ENCODE peak calls at places on chromosome 5, in four cellular contexts. X is H1, Z is GM12891, U is GM12878. Y is an unnamed sample.

GRCh38 chr5:132528866-132529634 is 14.3 kb downstream of the IL5 start:
- DNase-seq in X (no peak), Z (no peak), U (no peak), Y (no peak)

GRCh38 chr5:146744358-146744757 is 134.2 kb downstream of the PPP2R2B start:
- DNase-seq in X (no peak), Z (no peak), U (no peak), Y (no peak)

GRCh38 chr5:44320188-44320587 is 69.0 kb downstream of the FGF10 start:
- DNase-seq in X (no peak), Z (no peak), U (no peak), Y (no peak)

GRCh38 chr5:174222891-174223290 is 177.4 kb downstream of the NSG2 start:
- DNase-seq in X (no peak), Z (no peak), U (no peak), Y (no peak)

GRCh38 chr5:103424453-103425205 is 138.0 kb downstream of the NUDT12 start:
- DNase-seq in X (no peak), Z (no peak), U (no peak), Y (no peak)

GRCh38 chr5:134432677-134433359 is 21.1 kb upstream of the CDKN2AIPNL start:
- DNase-seq in X (no peak), Z (no peak), U (no peak), Y (no peak)

GRCh38 chr5:109911731-109912130 is 222.0 kb downstream of the MAN2A1 start:
- DNase-seq in X (no peak), Z (no peak), U (no peak), Y (no peak)

GRCh38 chr5:110547495-110547894 is 179.0 kb downstream of the TMEM232 start:
- DNase-seq in X (no peak), Z (no peak), U (no peak), Y (no peak)

GRCh38 chr5:74017786-74018211 is 391.8 kb downstream of the ARHGEF28 start:
- DNase-seq in X (no peak), Z (no peak), U (no peak), Y (no peak)

GRCh38 chr5:175555168-175555745 is 76.9 kb downstream of the SFXN1 start:
- DNase-seq in X (no peak), Z (no peak), U (no peak), Y (no peak)

GRCh38 chr5:81971694-81972495 is at the start of gene ATG10:
- DNase-seq in X (peak), Z (peak), U (peak), Y (peak)

GRCh38 chr5:19837536-19838179 is 150.3 kb downstream of the CDH18 start:
- DNase-seq in X (no peak), Z (no peak), U (no peak), Y (no peak)

GRCh38 chr5:126138475-126139005 is 284.7 kb upstream of the GRAMD2B start:
- DNase-seq in X (no peak), Z (no peak), U (no peak), Y (no peak)

GRCh38 chr5:29790281-29790680 is 1403.2 kb upstream of the CDH6 start:
- DNase-seq in X (no peak), Z (no peak), U (no peak), Y (no peak)

GRCh38 chr5:129830288-129830687 is 74.0 kb upstream of the CHSY3 start:
- DNase-seq in X (no peak), Z (no peak), U (no peak), Y (no peak)

GRCh38 chr5:178486305-178486704 is 103.9 kb downstream of the COL23A1 start:
- DNase-seq in X (no peak), Z (no peak), U (no peak), Y (no peak)

GRCh38 chr5:77867194-77867691 is 91.1 kb upstream of the TBCA start:
- DNase-seq in X (no peak), Z (no peak), U (no peak), Y (no peak)

GRCh38 chr5:163696270-163696887 is 191.0 kb downstream of the MAT2B start:
- DNase-seq in X (peak), Z (no peak), U (peak), Y (no peak)

GRCh38 chr5:91380491-91381133 is 2.5 kb downstream of the ARRDC3 start:
- DNase-seq in X (peak), Z (peak), U (peak), Y (peak)
- TF ChIP-seq POLR2A in X (peak), Z (peak), U (peak), Y (peak)

GRCh38 chr5:180045889-180046499 is 25.6 kb downstream of the RNF130 start:
- DNase-seq in X (no peak), Z (no peak), U (no peak), Y (no peak)

GRCh38 chr5:180046656-180047055 is 24.9 kb downstream of the RNF130 start:
- DNase-seq in X (no peak), Z (no peak), U (no peak), Y (no peak)

GRCh38 chr5:180049357-180049673 is 22.2 kb downstream of the RNF130 start:
- DNase-seq in X (no peak), Z (no peak), U (no peak), Y (no peak)

GRCh38 chr5:180050106-180050929 is 21.2 kb downstream of the RNF130 start:
- DNase-seq in X (no peak), Z (no peak), U (no peak), Y (no peak)

GRCh38 chr5:180047667-180048066 is 23.9 kb downstream of the RNF130 start:
- DNase-seq in X (no peak), Z (no peak), U (no peak), Y (no peak)
- TF ChIP-seq TAF1 in X (no peak), Z (no peak), U (no peak), Y (no peak)

GRCh38 chr5:56763711-56764466 is 51.5 kb upstream of the MAP3K1 start:
- DNase-seq in X (no peak), Z (no peak), U (no peak), Y (no peak)
- TF ChIP-seq POLR2A in X (no peak), Z (no peak), U (no peak), Y (no peak)

GRCh38 chr5:37494756-37495155 is 115.6 kb downstream of the WDR70 start:
- DNase-seq in X (no peak), Z (no peak), U (no peak), Y (no peak)

GRCh38 chr5:37492778-37493555 is 113.8 kb downstream of the WDR70 start:
- DNase-seq in X (no peak), Z (no peak), U (no peak), Y (no peak)

GRCh38 chr5:37496902-37497445 is 117.9 kb downstream of the WDR70 start:
- DNase-seq in X (no peak), Z (no peak), U (no peak), Y (no peak)

GRCh38 chr5:37495210-37495609 is 116.1 kb downstream of the WDR70 start:
- DNase-seq in X (no peak), Z (no peak), U (no peak), Y (no peak)

GRCh38 chr5:37495668-37496067 is 116.5 kb downstream of the WDR70 start:
- DNase-seq in X (no peak), Z (no peak), U (no peak), Y (no peak)
- TF ChIP-seq TAF1 in X (no peak), Z (no peak), U (no peak), Y (no peak)